ENCODE peak calls at places on chromosomes 16 and 17, in six cellular contexts. U is uterus, R is ovary, S is transverse colon, M is tibial nerve, P is esophagus squamous epithelium. F is an unnamed sample.

GRCh38 chr16:14405611-14406537 is 224.2 kb downstream of the PARN start:
- DNase-seq in S (peak), P (no peak), U (no peak), R (peak), M (no peak), F (peak)

GRCh38 chr17:78665952-78666920 is 89.0 kb upstream of the DNAH17 start:
- DNase-seq in P (no peak), S (no peak), R (no peak), M (peak), U (no peak), F (no peak)

GRCh38 chr16:14357328-14357727 is 272.7 kb downstream of the PARN start:
- DNase-seq in R (no peak), M (no peak), U (no peak), S (no peak), P (no peak), F (no peak)

GRCh38 chr17:75155191-75155601 is 884 bp upstream of the JPT1 start:
- DNase-seq in S (no peak), P (no peak), M (no peak), R (peak), U (no peak), F (no peak)

GRCh38 chr17:19412984-19413383 is 2.0 kb downstream of the RNF112 start:
- DNase-seq in P (no peak), R (no peak), M (no peak), U (no peak), S (no peak), F (no peak)

GRCh38 chr16:55832788-55833583 is at the start of gene CES1:
- DNase-seq in U (peak), P (no peak), S (peak), M (peak), R (peak), F (no peak)

GRCh38 chr17:48624544-48625501 is 1.3 kb downstream of the HOXB9 start:
- DNase-seq in U (no peak), R (no peak), P (no peak), S (peak), M (no peak), F (no peak)

GRCh38 chr16:48323783-48324775 is 61.1 kb downstream of the SIAH1 start:
- DNase-seq in U (no peak), R (no peak), M (no peak), P (no peak), S (no peak), F (no peak)

GRCh38 chr16:2856061-2856670 is 1.8 kb downstream of the PRSS22 start:
- DNase-seq in U (no peak), M (no peak), P (no peak), R (no peak), S (peak), F (no peak)

GRCh38 chr16:85625053-85625452 is 11.9 kb downstream of the GSE1 start:
- DNase-seq in S (no peak), U (no peak), M (no peak), R (no peak), P (no peak), F (no peak)

GRCh38 chr16:85625485-85626117 is 12.5 kb downstream of the GSE1 start:
- DNase-seq in U (no peak), S (no peak), P (no peak), R (no peak), M (no peak), F (no peak)

GRCh38 chr16:85623997-85624601 is 11.0 kb downstream of the GSE1 start:
- DNase-seq in M (no peak), R (no peak), U (no peak), S (no peak), P (no peak), F (no peak)

GRCh38 chr16:85623250-85623649 is 10.1 kb downstream of the GSE1 start:
- DNase-seq in S (no peak), R (no peak), P (no peak), U (no peak), M (no peak), F (no peak)

DNA sequence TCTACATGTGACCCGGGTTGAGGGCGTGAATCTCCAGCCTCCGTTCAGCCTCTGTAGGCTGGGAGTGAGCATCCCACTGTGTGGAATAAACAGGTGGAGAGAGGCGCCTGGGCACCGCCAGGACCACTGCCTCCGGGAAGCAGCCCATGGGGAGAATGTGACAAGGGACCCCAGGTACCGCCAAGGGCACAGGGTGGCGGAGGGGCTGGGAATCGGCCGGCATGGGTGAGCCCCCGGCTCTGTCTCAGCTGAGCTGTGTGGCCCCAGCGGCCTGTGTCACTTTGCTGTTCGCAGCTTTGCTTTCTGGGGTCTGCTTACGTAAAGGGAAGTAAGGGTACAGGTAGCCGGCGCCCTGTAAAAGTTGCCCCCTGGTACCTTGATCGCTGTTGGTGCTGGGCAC is 11.5 kb downstream of the GSE1 start:
- DNase-seq in M (no peak), S (no peak), P (no peak), R (no peak), U (no peak), F (no peak)
- TF ChIP-seq POLR2A in M (no peak), S (no peak), P (no peak), R (no peak), U (no peak), F (no peak)

GRCh38 chr16:28192811-28193529 is 18.8 kb downstream of the XPO6 start:
- DNase-seq in R (no peak), S (peak), P (no peak), M (no peak), U (no peak), F (peak)
- TF ChIP-seq POLR2A in R (no peak), S (peak), P (no peak), M (no peak), U (no peak), F (peak)

GRCh38 chr17:41695134-41695661 is 6.5 kb downstream of the EIF1 start:
- DNase-seq in P (no peak), U (no peak), M (no peak), S (no peak), R (no peak), F (no peak)

GRCh38 chr17:41691031-41691777 is 2.5 kb downstream of the EIF1 start:
- DNase-seq in P (no peak), R (no peak), M (no peak), S (no peak), U (no peak), F (no peak)

GRCh38 chr17:41690497-41690896 is 1.8 kb downstream of the EIF1 start:
- DNase-seq in S (no peak), M (no peak), R (no peak), U (no peak), P (no peak), F (no peak)

GRCh38 chr17:41695954-41696720 is 7.5 kb downstream of the EIF1 start:
- DNase-seq in U (peak), S (peak), P (no peak), R (peak), M (no peak), F (peak)

DNA sequence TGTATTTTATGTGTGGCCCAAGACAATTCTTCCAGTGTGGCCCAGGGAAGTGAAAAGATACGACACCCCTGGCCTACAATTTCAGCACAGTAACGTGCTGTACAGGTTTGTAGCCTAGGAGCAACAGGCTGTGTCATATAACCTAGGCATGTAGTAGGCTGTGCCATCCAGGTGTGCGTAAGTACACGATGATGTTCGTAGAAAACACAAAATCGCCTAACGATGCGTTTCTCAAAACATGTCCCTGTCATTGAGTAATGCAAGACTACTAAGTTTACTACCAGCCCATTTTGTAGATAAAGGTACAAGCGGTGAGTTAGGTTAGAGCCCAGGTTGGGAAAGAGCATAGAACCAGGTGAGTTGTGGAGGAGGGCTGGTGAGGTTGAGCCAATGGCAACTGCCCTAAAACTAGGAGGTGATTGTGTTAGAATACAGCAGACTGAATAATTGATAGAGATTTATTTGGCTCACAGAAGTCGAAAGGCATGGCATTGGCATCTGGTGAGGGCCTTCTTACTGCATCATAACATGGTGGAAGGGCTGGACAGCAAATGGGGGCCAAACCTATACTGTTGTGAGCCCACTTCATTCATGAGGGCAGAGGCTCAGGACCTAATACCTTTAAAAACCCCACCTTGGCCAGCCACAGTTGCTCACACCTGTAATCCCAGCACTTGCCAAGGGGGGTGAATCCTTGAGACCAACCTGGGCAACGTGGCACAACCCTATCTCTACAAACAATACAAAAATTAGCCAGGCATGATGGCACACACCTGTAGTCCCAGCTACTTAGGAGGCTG is 4.2 kb downstream of the EIF1 start:
- DNase-seq in R (no peak), S (no peak), U (no peak), P (no peak), M (no peak), F (no peak)
- TF ChIP-seq POLR2A in R (no peak), S (no peak), U (no peak), P (no peak), M (no peak), F (no peak)

DNA sequence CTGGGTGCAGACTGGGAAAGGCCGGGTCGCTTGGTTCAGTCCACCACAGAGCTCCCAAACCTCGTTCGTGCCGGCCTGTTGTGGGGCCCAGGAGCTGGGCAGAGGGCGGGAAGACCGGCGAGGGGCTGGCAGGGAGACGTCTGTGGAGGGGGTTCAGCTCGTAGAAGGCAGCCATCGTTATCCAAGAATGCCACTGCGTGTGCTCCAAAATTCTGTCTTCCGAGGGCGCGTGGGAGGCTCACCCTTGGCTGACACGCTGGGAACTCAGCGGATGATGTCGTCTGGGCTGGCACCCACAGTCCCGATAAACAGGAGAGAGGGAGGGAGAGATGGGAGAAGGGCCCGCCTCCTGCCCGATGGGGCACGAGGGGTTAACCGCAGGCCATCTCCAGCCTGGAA is 103.1 kb downstream of the FOXL1 start:
- DNase-seq in R (no peak), S (no peak), P (no peak), M (no peak), U (peak), F (no peak)
- TF ChIP-seq POLR2A in R (no peak), S (no peak), P (no peak), M (no peak), U (no peak), F (no peak)

GRCh38 chr16:73068546-73069401 is 20.8 kb upstream of the ZFHX3 start:
- DNase-seq in U (peak), S (peak), M (no peak), P (no peak), R (no peak), F (no peak)
- TF ChIP-seq POLR2A in U (peak), S (peak), M (peak), P (no peak), R (no peak), F (no peak)

GRCh38 chr16:65532218-65532617 is 410.4 kb upstream of the CDH11 start:
- DNase-seq in R (no peak), U (no peak), P (no peak), S (no peak), M (no peak), F (no peak)
- TF ChIP-seq POLR2A in R (no peak), U (no peak), P (no peak), S (no peak), M (no peak), F (no peak)

F was measured in GM12892.